ENCODE peak calls at places on chromosomes 2 and 18, in nine cellular contexts. U, G, D, I, H, P, W, M and Y are unnamed samples.

GRCh38 chr2:241901500-241902351 is 32.2 kb downstream of the RTP5 start:
- DNase-seq in U (no peak), G (peak; percentile 17), D (no peak), I (no peak), H (no peak), P (no peak), W (no peak), M (peak; percentile 54), Y (peak; percentile 63)

GRCh38 chr2:9488583-9489547 is 14.5 kb downstream of the IAH1 start:
- DNase-seq in U (no peak), G (peak; percentile 48), D (no peak), I (no peak), H (no peak), P (peak; percentile 28), W (no peak), M (no peak), Y (no peak)

GRCh38 chr18:49898421-49898820 is 85.1 kb upstream of the ACAA2 start:
- DNase-seq in U (peak; percentile 26), G (peak; percentile 80), D (peak; percentile 58), I (peak; percentile 81), H (peak; percentile 9), P (peak; percentile 13), W (peak; percentile 86), M (no peak), Y (no peak)

GRCh38 chr2:9269295-9269694 is 62.7 kb downstream of the ASAP2 start:
- DNase-seq in U (no peak), G (no peak), D (no peak), I (no peak), H (no peak), P (no peak), W (no peak), M (no peak), Y (no peak)

GRCh38 chr2:37847792-37848191 is 77.3 kb upstream of the RMDN2 start:
- DNase-seq in U (no peak), G (no peak), D (no peak), I (no peak), H (no peak), P (no peak), W (no peak), M (no peak), Y (no peak)

GRCh38 chr2:109722026-109722425 is 72.1 kb upstream of the RGPD5 start:
- DNase-seq in U (no peak), G (no peak), D (peak; percentile 22), I (no peak), H (no peak), P (no peak), W (no peak), M (peak; percentile 68), Y (no peak)

GRCh38 chr2:32838418-32838817 is 108.3 kb upstream of the LTBP1 start:
- DNase-seq in U (no peak), G (no peak), D (no peak), I (no peak), H (no peak), P (no peak), W (no peak), M (no peak), Y (no peak)

GRCh38 chr18:79631761-79632446 is 47.7 kb upstream of the CTDP1 start:
- DNase-seq in U (no peak), G (no peak), D (no peak), I (no peak), H (no peak), P (no peak), W (no peak), M (no peak), Y (no peak)

GRCh38 chr2:159989249-159989648 is 73.2 kb downstream of the PLA2R1 start:
- DNase-seq in U (no peak), G (no peak), D (no peak), I (no peak), H (no peak), P (no peak), W (no peak), M (no peak), Y (no peak)

GRCh38 chr2:72137498-72138010 is 10.1 kb downstream of the CYP26B1 start:
- DNase-seq in U (no peak), G (peak; percentile 34), D (peak; percentile 82), I (no peak), H (no peak), P (no peak), W (peak; percentile 61), M (no peak), Y (no peak)

GRCh38 chr2:32532961-32533360 is 94.9 kb upstream of the TTC27 start:
- DNase-seq in U (no peak), G (no peak), D (no peak), I (no peak), H (no peak), P (no peak), W (no peak), M (no peak), Y (no peak)

GRCh38 chr2:204505488-204505887 is 39.8 kb upstream of the PARD3B start:
- DNase-seq in U (no peak), G (peak; percentile 12), D (no peak), I (no peak), H (no peak), P (no peak), W (no peak), M (no peak), Y (no peak)

GRCh38 chr2:66985901-66986300 is 411.2 kb upstream of the ETAA1 start:
- DNase-seq in U (no peak), G (peak; percentile 30), D (no peak), I (no peak), H (no peak), P (peak; percentile 46), W (no peak), M (no peak), Y (no peak)

GRCh38 chr2:217510790-217511291 is 492.0 kb downstream of the TNS1 start:
- DNase-seq in U (peak; percentile 87), G (peak; percentile 93), D (peak; percentile 50), I (peak; percentile 84), H (no peak), P (peak; percentile 62), W (peak; percentile 71), M (no peak), Y (no peak)

GRCh38 chr2:236769981-236770671 is 200.5 kb downstream of the ACKR3 start:
- DNase-seq in U (peak; percentile 29), G (peak; percentile 98), D (no peak), I (peak; percentile 93), H (no peak), P (peak; percentile 80), W (no peak), M (no peak), Y (peak; percentile 97)

GRCh38 chr2:204625135-204625534 is 79.9 kb downstream of the PARD3B start:
- DNase-seq in U (no peak), G (peak; percentile 14), D (peak; percentile 27), I (no peak), H (no peak), P (no peak), W (no peak), M (no peak), Y (no peak)

DNA sequence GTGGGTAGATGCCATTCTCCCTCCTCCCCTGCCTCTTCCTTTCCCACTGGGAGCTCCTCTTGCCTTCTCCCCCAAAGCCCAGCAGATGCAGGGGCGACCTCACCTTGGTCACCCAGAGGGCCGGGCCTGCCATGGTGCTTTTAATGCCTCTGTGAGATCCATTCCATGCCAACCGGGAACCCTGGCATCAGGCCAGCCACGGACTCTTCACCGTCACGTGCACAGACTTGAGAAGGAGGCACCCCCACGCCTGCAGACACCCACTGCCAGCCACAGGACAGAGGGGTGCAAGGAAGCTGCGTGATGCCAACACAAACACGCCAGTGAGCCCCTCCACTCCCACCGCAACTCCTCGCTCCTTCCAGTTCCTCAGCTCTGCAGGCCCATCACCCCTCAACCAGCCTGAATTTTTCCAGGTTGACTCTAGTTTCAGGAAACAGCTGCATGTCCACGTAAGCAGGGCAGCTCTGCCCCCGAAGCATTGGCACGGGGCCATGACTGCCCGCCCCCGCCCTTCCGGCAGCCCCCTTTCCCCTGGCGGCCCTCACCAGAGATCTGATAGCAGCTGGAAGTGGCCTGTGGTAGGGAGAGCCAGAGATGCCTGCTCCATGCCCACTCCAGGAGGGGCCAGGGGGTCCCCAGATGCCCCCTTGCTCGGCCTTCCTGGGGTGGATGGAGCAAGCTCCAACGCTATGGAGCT is 50.8 kb downstream of the DNMT3A start:
- DNase-seq in U (no peak), G (no peak), D (no peak), I (no peak), H (no peak), P (no peak), W (no peak), M (no peak), Y (no peak)
- H3K4me3 ChIP-seq in U (no peak overlapping the region), G (no peak overlapping the region), D (no peak overlapping the region), I (no peak overlapping the region), H (no peak overlapping the region), P (no peak overlapping the region), W (peak overlapping the region; percentile 34), M (no peak overlapping the region), Y (no peak overlapping the region)

DNA sequence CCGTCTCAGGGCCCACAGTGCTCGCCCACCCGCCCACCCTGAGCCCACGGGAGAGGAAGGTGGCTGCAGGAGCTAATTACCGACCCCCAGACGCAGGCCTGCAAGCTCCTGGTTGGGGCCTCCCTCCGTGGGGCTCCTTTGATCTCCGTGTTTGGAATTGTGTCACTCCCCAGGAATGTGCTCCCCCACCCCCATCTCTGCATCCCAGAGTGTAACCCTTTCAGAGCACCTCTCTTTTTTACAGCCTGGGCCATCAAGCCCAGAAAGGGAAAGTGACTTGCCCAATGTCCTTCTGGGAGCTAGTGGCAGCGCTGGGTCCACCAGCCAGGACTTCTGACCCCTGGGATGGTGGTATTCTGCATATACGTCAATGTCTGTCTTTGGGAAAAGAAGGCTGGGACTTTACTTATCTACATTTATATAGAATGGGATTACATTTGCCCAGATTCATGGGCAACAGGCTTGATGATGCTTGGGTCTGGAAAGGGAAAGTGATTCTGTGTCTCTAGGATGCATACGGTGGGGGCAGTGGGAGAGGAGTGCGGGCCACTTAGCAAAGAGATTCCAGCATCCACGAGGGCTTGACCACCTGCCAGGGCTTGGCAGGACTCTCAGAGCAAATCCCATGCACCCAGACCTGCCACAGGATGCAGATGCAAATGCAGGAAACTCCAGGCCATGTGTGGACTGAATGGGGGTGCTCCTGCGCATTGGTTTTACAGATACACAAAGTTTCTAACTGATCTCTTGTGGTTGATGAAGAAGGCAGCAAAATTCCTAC is 334.9 kb downstream of the CYRIA start:
- DNase-seq in U (no peak), G (no peak), D (no peak), I (no peak), H (no peak), P (no peak), W (peak; percentile 76), M (no peak), Y (no peak)
- H3K4me3 ChIP-seq in U (no peak overlapping the region), G (no peak overlapping the region), D (no peak overlapping the region), I (no peak overlapping the region), H (no peak overlapping the region), P (no peak overlapping the region), W (no peak overlapping the region), M (no peak overlapping the region), Y (no peak overlapping the region)

DNA sequence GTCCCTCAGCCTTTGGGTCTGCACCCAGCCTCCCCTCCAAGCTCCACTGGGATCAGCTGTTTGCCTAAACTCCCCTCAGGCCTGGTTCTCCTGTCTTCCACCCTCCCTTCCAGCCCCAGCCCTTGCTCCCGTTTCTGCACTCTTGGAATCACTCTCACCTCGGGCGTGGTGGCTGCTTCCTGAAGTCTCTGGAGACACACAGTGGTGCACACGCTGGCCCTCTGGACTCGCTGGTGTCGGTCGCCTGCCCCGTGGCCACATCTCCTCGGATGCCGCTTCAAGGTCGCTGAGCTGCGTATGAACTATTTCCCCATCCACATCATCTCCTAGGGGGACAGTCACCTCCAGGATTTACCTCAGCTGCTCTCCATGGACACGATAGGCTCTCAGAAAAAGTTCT is 46.3 kb downstream of the PSMG2 start:
- DNase-seq in U (no peak), G (no peak), D (no peak), I (no peak), H (no peak), P (no peak), W (no peak), M (no peak), Y (no peak)
- H3K4me3 ChIP-seq in U (no peak overlapping the region), G (no peak overlapping the region), D (no peak overlapping the region), I (no peak overlapping the region), H (no peak overlapping the region), P (no peak overlapping the region), W (no peak overlapping the region), M (no peak overlapping the region), Y (no peak overlapping the region)

GRCh38 chr2:176165598-176166055 is 8.5 kb downstream of the HOXD3 start:
- DNase-seq in U (no peak), G (no peak), D (no peak), I (no peak), H (no peak), P (no peak), W (no peak), M (no peak), Y (no peak)
- H3K4me3 ChIP-seq in U (no peak overlapping the region), G (no peak overlapping the region), D (no peak overlapping the region), I (no peak overlapping the region), H (no peak overlapping the region), P (no peak overlapping the region), W (no peak overlapping the region), M (no peak overlapping the region), Y (no peak overlapping the region)